ENCODE peak calls at places on chromosomes 5 and 9, in eight cellular contexts. One of them, this sample, is unnamed.

GRCh38 chr9:79759460-79759859 is 187.7 kb downstream of the TLE4 start:
- DNase-seq in H7: no peak
- DNase-seq in psoas muscle: no peak
- DNase-seq in thoracic aorta: no peak
- DNase-seq in stomach: no peak
- DNase-seq in tibial nerve: no peak
- DNase-seq in PC-9: no peak
- DNase-seq in BJ: no peak
- DNase-seq in this sample: peak

GRCh38 chr9:2086971-2087370 is 71.8 kb downstream of the SMARCA2 start:
- DNase-seq in thoracic aorta: no peak
- DNase-seq in PC-9: no peak
- DNase-seq in BJ: no peak
- DNase-seq in stomach: no peak
- DNase-seq in H7: no peak
- DNase-seq in psoas muscle: no peak
- DNase-seq in tibial nerve: no peak
- DNase-seq in this sample: no peak

GRCh38 chr5:30968971-30969370 is 224.5 kb upstream of the CDH6 start:
- DNase-seq in H7: no peak
- DNase-seq in tibial nerve: no peak
- DNase-seq in PC-9: no peak
- DNase-seq in psoas muscle: no peak
- DNase-seq in stomach: no peak
- DNase-seq in thoracic aorta: no peak
- DNase-seq in BJ: no peak
- DNase-seq in this sample: no peak

GRCh38 chr5:42875211-42875610 is 63.5 kb upstream of the SELENOP start:
- DNase-seq in PC-9: no peak
- DNase-seq in BJ: no peak
- DNase-seq in psoas muscle: no peak
- DNase-seq in thoracic aorta: no peak
- DNase-seq in tibial nerve: no peak
- DNase-seq in H7: no peak
- DNase-seq in stomach: no peak
- DNase-seq in this sample: no peak

GRCh38 chr5:163867738-163868137 is 362.3 kb downstream of the MAT2B start:
- DNase-seq in psoas muscle: no peak
- DNase-seq in H7: no peak
- DNase-seq in BJ: no peak
- DNase-seq in thoracic aorta: no peak
- DNase-seq in stomach: no peak
- DNase-seq in PC-9: no peak
- DNase-seq in tibial nerve: no peak
- DNase-seq in this sample: peak

GRCh38 chr5:75412111-75412990 is 75.3 kb downstream of the HMGCR start:
- DNase-seq in tibial nerve: no peak
- DNase-seq in psoas muscle: no peak
- DNase-seq in thoracic aorta: no peak
- DNase-seq in BJ: no peak
- DNase-seq in PC-9: no peak
- DNase-seq in stomach: no peak
- DNase-seq in H7: peak
- DNase-seq in this sample: peak

GRCh38 chr5:169164481-169164925 is 136.4 kb downstream of the SLIT3 start:
- DNase-seq in stomach: peak
- DNase-seq in tibial nerve: no peak
- DNase-seq in PC-9: no peak
- DNase-seq in H7: peak
- DNase-seq in thoracic aorta: no peak
- DNase-seq in psoas muscle: no peak
- DNase-seq in BJ: no peak
- DNase-seq in this sample: peak

GRCh38 chr5:174423538-174423937 is 300.8 kb upstream of the MSX2 start:
- DNase-seq in tibial nerve: no peak
- DNase-seq in PC-9: no peak
- DNase-seq in thoracic aorta: no peak
- DNase-seq in H7: no peak
- DNase-seq in psoas muscle: peak
- DNase-seq in BJ: no peak
- DNase-seq in stomach: no peak
- DNase-seq in this sample: no peak

GRCh38 chr5:10194083-10194482 is 55.6 kb downstream of the ATPSCKMT start:
- DNase-seq in stomach: no peak
- DNase-seq in thoracic aorta: no peak
- DNase-seq in H7: no peak
- DNase-seq in BJ: no peak
- DNase-seq in psoas muscle: no peak
- DNase-seq in PC-9: no peak
- DNase-seq in tibial nerve: no peak
- DNase-seq in this sample: no peak

GRCh38 chr9:104177676-104178075 is 83.6 kb downstream of the SMC2 start:
- DNase-seq in PC-9: no peak
- DNase-seq in psoas muscle: no peak
- DNase-seq in tibial nerve: no peak
- DNase-seq in thoracic aorta: no peak
- DNase-seq in stomach: no peak
- DNase-seq in H7: no peak
- DNase-seq in BJ: no peak
- DNase-seq in this sample: no peak

GRCh38 chr5:72788851-72789505 is 27.5 kb upstream of the TNPO1 start:
- DNase-seq in psoas muscle: no peak
- DNase-seq in H7: no peak
- DNase-seq in tibial nerve: no peak
- DNase-seq in stomach: no peak
- DNase-seq in PC-9: no peak
- DNase-seq in thoracic aorta: no peak
- DNase-seq in BJ: peak
- DNase-seq in this sample: no peak

GRCh38 chr5:109125755-109126429 is 283.9 kb downstream of the PJA2 start:
- DNase-seq in psoas muscle: no peak
- DNase-seq in stomach: no peak
- DNase-seq in BJ: no peak
- DNase-seq in tibial nerve: no peak
- DNase-seq in H7: no peak
- DNase-seq in PC-9: no peak
- DNase-seq in thoracic aorta: no peak
- DNase-seq in this sample: no peak

GRCh38 chr5:171615201-171616001 is 170.2 kb upstream of the SMIM23 start:
- DNase-seq in tibial nerve: no peak
- DNase-seq in psoas muscle: peak
- DNase-seq in H7: peak
- DNase-seq in BJ: no peak
- DNase-seq in thoracic aorta: no peak
- DNase-seq in stomach: no peak
- DNase-seq in PC-9: peak
- DNase-seq in this sample: no peak

GRCh38 chr5:180367300-180367699 is 14.2 kb upstream of the GFPT2 start:
- DNase-seq in tibial nerve: no peak
- DNase-seq in BJ: no peak
- DNase-seq in PC-9: no peak
- DNase-seq in H7: no peak
- DNase-seq in thoracic aorta: no peak
- DNase-seq in stomach: no peak
- DNase-seq in psoas muscle: no peak
- DNase-seq in this sample: no peak

GRCh38 chr9:18632624-18633407 is 158.9 kb downstream of the ADAMTSL1 start:
- DNase-seq in tibial nerve: no peak
- DNase-seq in H7: no peak
- DNase-seq in stomach: peak
- DNase-seq in psoas muscle: no peak
- DNase-seq in BJ: peak
- DNase-seq in thoracic aorta: peak
- DNase-seq in PC-9: peak
- DNase-seq in this sample: peak

GRCh38 chr9:72928042-72928507 is 24.8 kb downstream of the ALDH1A1 start:
- DNase-seq in psoas muscle: no peak
- DNase-seq in tibial nerve: no peak
- DNase-seq in stomach: no peak
- DNase-seq in H7: no peak
- DNase-seq in BJ: no peak
- DNase-seq in thoracic aorta: no peak
- DNase-seq in PC-9: no peak
- DNase-seq in this sample: no peak

GRCh38 chr9:132404228-132404881 is 2.3 kb downstream of the TTF1 start:
- DNase-seq in tibial nerve: no peak
- DNase-seq in stomach: no peak
- DNase-seq in H7: no peak
- DNase-seq in psoas muscle: no peak
- DNase-seq in PC-9: no peak
- DNase-seq in thoracic aorta: no peak
- DNase-seq in BJ: no peak
- DNase-seq in this sample: no peak

GRCh38 chr9:5580650-5581049 is 48.3 kb upstream of the RIC1 start:
- DNase-seq in PC-9: no peak
- DNase-seq in BJ: no peak
- DNase-seq in thoracic aorta: no peak
- DNase-seq in psoas muscle: no peak
- DNase-seq in tibial nerve: no peak
- DNase-seq in H7: no peak
- DNase-seq in stomach: no peak
- DNase-seq in this sample: no peak

GRCh38 chr9:128899566-128900322 is 17.8 kb downstream of the LRRC8A start:
- DNase-seq in stomach: no peak
- DNase-seq in tibial nerve: no peak
- DNase-seq in H7: no peak
- DNase-seq in psoas muscle: no peak
- DNase-seq in PC-9: peak
- DNase-seq in BJ: no peak
- DNase-seq in thoracic aorta: no peak
- DNase-seq in this sample: no peak

GRCh38 chr9:127182901-127183746 is 60.7 kb upstream of the ANGPTL2 start:
- DNase-seq in psoas muscle: peak
- DNase-seq in H7: no peak
- DNase-seq in BJ: no peak
- DNase-seq in thoracic aorta: no peak
- DNase-seq in tibial nerve: no peak
- DNase-seq in stomach: no peak
- DNase-seq in PC-9: no peak
- DNase-seq in this sample: peak

GRCh38 chr5:57447656-57448055 is 35.0 kb downstream of the ACTBL2 start:
- DNase-seq in H7: no peak
- DNase-seq in psoas muscle: no peak
- DNase-seq in tibial nerve: no peak
- DNase-seq in stomach: no peak
- DNase-seq in BJ: peak
- DNase-seq in thoracic aorta: no peak
- DNase-seq in PC-9: no peak
- DNase-seq in this sample: peak

GRCh38 chr9:89273528-89274279 is 37.3 kb upstream of the CKS2 start:
- DNase-seq in BJ: no peak
- DNase-seq in tibial nerve: no peak
- DNase-seq in H7: no peak
- DNase-seq in psoas muscle: no peak
- DNase-seq in stomach: no peak
- DNase-seq in thoracic aorta: no peak
- DNase-seq in PC-9: no peak
- DNase-seq in this sample: no peak

GRCh38 chr9:89277043-89277442 is 34.0 kb upstream of the CKS2 start:
- DNase-seq in thoracic aorta: no peak
- DNase-seq in BJ: no peak
- DNase-seq in H7: no peak
- DNase-seq in PC-9: no peak
- DNase-seq in stomach: no peak
- DNase-seq in psoas muscle: no peak
- DNase-seq in tibial nerve: no peak
- DNase-seq in this sample: no peak

GRCh38 chr9:89277454-89277853 is 33.5 kb upstream of the CKS2 start:
- DNase-seq in H7: no peak
- DNase-seq in tibial nerve: no peak
- DNase-seq in BJ: no peak
- DNase-seq in stomach: peak
- DNase-seq in PC-9: no peak
- DNase-seq in thoracic aorta: no peak
- DNase-seq in psoas muscle: no peak
- DNase-seq in this sample: peak

GRCh38 chr9:89278551-89278950 is 32.4 kb upstream of the CKS2 start:
- DNase-seq in BJ: no peak
- DNase-seq in thoracic aorta: no peak
- DNase-seq in psoas muscle: no peak
- DNase-seq in tibial nerve: no peak
- DNase-seq in H7: no peak
- DNase-seq in PC-9: no peak
- DNase-seq in stomach: no peak
- DNase-seq in this sample: no peak

DNA sequence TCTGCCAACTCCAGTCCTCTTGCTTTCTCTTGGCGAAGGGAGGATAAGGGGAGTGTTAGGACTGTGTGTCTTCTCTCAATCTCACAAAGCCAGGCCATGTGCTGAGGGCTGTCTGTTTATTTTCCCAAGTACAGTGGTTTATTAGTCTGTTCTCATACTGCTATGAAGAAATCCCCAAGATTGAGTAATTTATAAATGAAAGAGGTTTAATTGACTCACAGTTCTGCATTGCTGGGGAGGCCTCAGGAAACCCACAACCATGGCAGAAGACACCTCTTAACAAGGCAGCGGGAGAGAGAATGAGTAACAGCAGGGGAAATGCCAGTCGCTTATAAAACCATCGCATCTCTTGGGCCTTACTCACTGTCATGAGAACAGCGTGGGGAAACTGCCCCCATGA is 36.2 kb upstream of the CKS2 start:
- DNase-seq in stomach: no peak
- DNase-seq in tibial nerve: no peak
- DNase-seq in psoas muscle: no peak
- DNase-seq in H7: no peak
- DNase-seq in PC-9: no peak
- DNase-seq in BJ: peak
- DNase-seq in thoracic aorta: no peak
- DNase-seq in this sample: peak
- H3K4me3 ChIP-seq in stomach: no peak
- H3K4me3 ChIP-seq in tibial nerve: no peak
- H3K4me3 ChIP-seq in psoas muscle: no peak
- H3K4me3 ChIP-seq in H7: no peak
- H3K4me3 ChIP-seq in PC-9: no peak
- H3K4me3 ChIP-seq in BJ: no peak
- H3K4me3 ChIP-seq in thoracic aorta: no peak
- H3K4me3 ChIP-seq in this sample: no peak

GRCh38 chr9:16868706-16869105 is 1.8 kb downstream of the BNC2 start:
- DNase-seq in H7: no peak
- DNase-seq in psoas muscle: no peak
- DNase-seq in PC-9: no peak
- DNase-seq in tibial nerve: no peak
- DNase-seq in stomach: no peak
- DNase-seq in BJ: no peak
- DNase-seq in thoracic aorta: no peak
- DNase-seq in this sample: peak
- H3K4me3 ChIP-seq in H7: no peak
- H3K4me3 ChIP-seq in psoas muscle: peak
- H3K4me3 ChIP-seq in PC-9: no peak
- H3K4me3 ChIP-seq in tibial nerve: peak
- H3K4me3 ChIP-seq in stomach: peak
- H3K4me3 ChIP-seq in BJ: peak
- H3K4me3 ChIP-seq in thoracic aorta: peak
- H3K4me3 ChIP-seq in this sample: peak

GRCh38 chr9:135075234-135076142 is 12.0 kb upstream of the OLFM1 start:
- DNase-seq in PC-9: no peak
- DNase-seq in BJ: no peak
- DNase-seq in tibial nerve: peak
- DNase-seq in stomach: peak
- DNase-seq in psoas muscle: peak
- DNase-seq in H7: peak
- DNase-seq in thoracic aorta: no peak
- DNase-seq in this sample: no peak
- H3K4me3 ChIP-seq in PC-9: no peak
- H3K4me3 ChIP-seq in BJ: peak
- H3K4me3 ChIP-seq in tibial nerve: peak
- H3K4me3 ChIP-seq in stomach: peak
- H3K4me3 ChIP-seq in psoas muscle: peak
- H3K4me3 ChIP-seq in H7: peak
- H3K4me3 ChIP-seq in thoracic aorta: peak
- H3K4me3 ChIP-seq in this sample: no peak

GRCh38 chr9:124285903-124286291 is 28.1 kb downstream of the NEK6 start:
- DNase-seq in H7: no peak
- DNase-seq in BJ: peak
- DNase-seq in stomach: peak
- DNase-seq in PC-9: no peak
- DNase-seq in tibial nerve: peak
- DNase-seq in thoracic aorta: no peak
- DNase-seq in psoas muscle: peak
- DNase-seq in this sample: peak
- H3K4me3 ChIP-seq in H7: no peak
- H3K4me3 ChIP-seq in BJ: no peak
- H3K4me3 ChIP-seq in stomach: no peak
- H3K4me3 ChIP-seq in PC-9: no peak
- H3K4me3 ChIP-seq in tibial nerve: no peak
- H3K4me3 ChIP-seq in thoracic aorta: no peak
- H3K4me3 ChIP-seq in psoas muscle: no peak
- H3K4me3 ChIP-seq in this sample: no peak

This sample was measured in astrocyte of the spinal cord.